ENCODE peak calls at places on chromosomes 2 and 18, in four cellular contexts. Q is dorsolateral prefrontal cortex, B is RWPE1, N is progenitor cell of endocrine pancreas. I is an unnamed sample.
A peak's percentile ranks its signal among the peaks of the same experiment; 100 is the strongest.

GRCh38 chr2:205556841-205557539 is 125.3 kb upstream of the NRP2 start:
- DNase-seq in Q (no peak), B (no peak), N (no peak), I (no peak)

GRCh38 chr2:120476141-120476540 is 130.2 kb downstream of the INHBB start:
- DNase-seq in B (peak; percentile 41), N (no peak), Q (peak; percentile 13), I (no peak)

GRCh38 chr2:64291181-64291580 is 147.0 kb upstream of the PELI1 start:
- DNase-seq in B (peak; percentile 57), N (no peak), Q (no peak), I (no peak)

GRCh38 chr18:28267878-28268625 is 91.1 kb upstream of the CDH2 start:
- DNase-seq in Q (no peak), B (no peak), N (no peak), I (no peak)

GRCh38 chr2:126824663-126825062 is 74.0 kb upstream of the TEX51 start:
- DNase-seq in N (no peak), B (no peak), Q (no peak), I (no peak)

GRCh38 chr18:21000667-21001066 is 110.9 kb downstream of the ROCK1 start:
- DNase-seq in B (no peak), Q (no peak), N (no peak), I (no peak)

GRCh38 chr2:48694143-48694542 is 61.4 kb downstream of the LHCGR start:
- DNase-seq in Q (no peak), N (no peak), B (no peak), I (no peak)

GRCh38 chr2:9328931-9329330 is 94.4 kb downstream of the ITGB1BP1 start:
- DNase-seq in B (no peak), Q (no peak), N (no peak), I (no peak)

GRCh38 chr2:196263181-196263747 is 91.9 kb upstream of the STK17B start:
- DNase-seq in B (no peak), N (no peak), Q (no peak), I (no peak)

GRCh38 chr2:232898592-232899541 is 28.8 kb downstream of the SNORC start:
- DNase-seq in N (no peak), B (no peak), Q (no peak), I (no peak)

GRCh38 chr2:157696036-157696435 is 67.4 kb upstream of the ACVR1C start:
- DNase-seq in Q (no peak), B (no peak), N (no peak), I (no peak)

GRCh38 chr2:138814123-138814883 is 34.1 kb upstream of the NXPH2 start:
- DNase-seq in B (no peak), N (no peak), Q (no peak), I (no peak)
- TF ChIP-seq CTCF in B (no peak), N (no peak), Q (no peak), I (peak; percentile 50)

DNA sequence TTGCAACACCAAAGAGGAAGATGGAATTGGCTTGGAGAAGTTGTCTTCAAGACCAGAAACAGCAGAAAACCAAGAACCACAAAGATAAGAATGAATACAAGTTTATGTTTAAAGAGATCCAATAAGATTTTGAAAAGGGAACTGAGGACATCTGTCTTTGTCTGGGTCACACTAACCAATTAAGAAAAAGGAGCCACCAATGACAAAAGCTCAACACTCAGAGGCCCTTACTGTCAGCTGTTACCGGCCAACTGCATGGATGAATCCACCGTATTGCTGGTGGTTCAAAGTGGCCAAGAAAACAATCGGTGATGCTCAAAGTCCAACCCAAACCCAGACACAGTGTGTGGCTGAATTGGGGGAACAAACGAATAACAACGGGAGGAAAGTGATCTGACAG is 11.2 kb downstream of the GPR55 start:
- DNase-seq in N (no peak), B (no peak), Q (no peak), I (no peak)
- TF ChIP-seq CTCF in N (no peak), B (no peak), Q (no peak), I (no peak)

GRCh38 chr2:88556026-88556425 is 71.2 kb downstream of the EIF2AK3 start:
- DNase-seq in Q (no peak), B (no peak), N (no peak), I (no peak)

GRCh38 chr2:88549616-88550292 is 77.5 kb downstream of the EIF2AK3 start:
- DNase-seq in Q (no peak), B (no peak), N (no peak), I (no peak)

GRCh38 chr2:88557290-88557689 is 70.0 kb downstream of the EIF2AK3 start:
- DNase-seq in Q (no peak), B (no peak), N (no peak), I (no peak)

DNA sequence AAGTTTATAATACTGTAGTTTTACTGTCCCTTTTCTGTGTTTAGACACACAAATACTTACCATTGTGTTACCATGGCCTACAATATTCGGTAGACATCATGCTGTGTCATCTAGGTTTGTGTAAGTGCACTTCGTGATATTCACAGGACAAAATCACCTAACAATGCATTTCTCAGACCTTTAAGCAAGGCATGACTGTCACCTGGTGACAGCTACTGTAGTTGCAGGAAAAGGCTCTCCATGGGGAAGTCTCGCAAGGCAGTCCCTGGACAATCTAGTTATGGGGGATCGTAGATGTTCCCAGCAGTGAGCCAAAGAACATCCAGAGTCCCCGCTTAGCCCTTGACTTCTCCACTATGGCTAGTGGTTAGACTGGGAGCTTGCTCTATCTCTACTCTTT is 73.1 kb downstream of the EIF2AK3 start:
- DNase-seq in B (no peak), Q (no peak), N (no peak), I (peak; percentile 33)
- TF ChIP-seq CTCF in B (no peak), Q (no peak), N (peak; percentile 49), I (no peak)

GRCh38 chr2:133434962-133435668 is 133.1 kb downstream of the NCKAP5 start:
- DNase-seq in N (no peak), Q (no peak), B (peak; percentile 66), I (no peak)
- TF ChIP-seq CTCF in N (no peak), Q (no peak), B (no peak), I (no peak)

DNA sequence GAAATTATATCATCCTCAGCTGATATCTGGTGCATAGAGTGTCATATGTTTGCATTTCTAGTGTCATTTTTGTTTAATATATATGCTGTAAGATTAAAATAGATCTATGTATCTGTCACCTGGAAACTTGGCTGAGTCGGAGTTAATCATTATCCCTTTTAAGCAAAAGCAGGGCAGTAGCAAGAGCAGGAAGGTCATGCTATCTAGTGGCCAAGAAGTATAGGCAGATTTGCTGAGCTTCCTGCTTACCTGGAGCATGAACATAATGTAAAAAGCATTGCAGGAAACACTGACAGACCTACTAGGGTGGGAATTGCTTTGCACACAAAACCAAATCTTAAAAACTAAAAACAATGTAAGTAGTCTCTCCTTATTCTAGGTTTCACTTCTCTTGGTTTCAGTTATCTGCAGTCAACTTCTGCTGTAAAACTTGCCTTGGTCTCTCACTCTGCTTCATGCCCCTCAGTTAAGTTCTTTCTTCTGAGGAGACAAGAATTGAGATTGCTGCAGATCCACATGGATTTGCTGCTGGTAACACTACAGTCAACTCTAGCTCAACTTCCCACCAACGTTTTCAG is 295.3 kb downstream of the CDH7 start:
- DNase-seq in N (no peak), Q (no peak), B (no peak), I (no peak)
- TF ChIP-seq CTCF in N (no peak), Q (no peak), B (no peak), I (no peak)

DNA sequence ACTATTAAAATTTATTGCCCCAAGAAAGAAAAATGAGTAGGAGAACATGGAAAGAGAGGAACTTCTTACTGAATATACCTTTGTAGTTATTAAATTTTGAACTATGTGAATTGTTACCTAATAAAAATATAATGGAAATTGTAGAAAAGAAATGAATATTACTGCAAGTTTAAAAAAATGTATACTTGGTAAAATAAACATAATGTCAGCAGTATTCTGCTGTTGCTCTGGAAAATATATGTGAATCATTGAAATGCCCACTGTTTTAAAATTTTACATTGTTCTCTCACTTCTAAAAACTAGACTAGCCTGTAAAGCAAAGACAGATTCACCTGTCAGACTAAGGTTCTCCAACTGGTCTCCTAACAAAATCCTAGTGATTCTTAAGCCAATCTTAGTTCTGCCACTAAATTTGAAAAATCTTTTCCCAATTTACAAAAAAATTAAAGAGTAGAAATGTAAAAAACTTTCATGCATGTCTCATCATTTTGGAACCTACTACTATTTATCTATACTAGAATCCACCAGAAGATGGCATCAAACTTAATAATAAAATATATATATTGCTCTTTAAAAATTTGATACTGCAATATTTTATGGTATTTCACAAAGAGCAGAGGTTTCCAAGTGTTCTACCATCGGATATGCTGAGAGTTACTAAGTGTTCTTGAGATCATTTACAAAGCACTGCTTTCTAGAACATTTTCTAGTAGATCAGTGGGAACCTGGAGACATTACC is 22.3 kb upstream of the TMEM237 start:
- DNase-seq in N (no peak), Q (no peak), B (no peak), I (no peak)
- TF ChIP-seq CTCF in N (no peak), Q (no peak), B (peak; percentile 47), I (no peak)

DNA sequence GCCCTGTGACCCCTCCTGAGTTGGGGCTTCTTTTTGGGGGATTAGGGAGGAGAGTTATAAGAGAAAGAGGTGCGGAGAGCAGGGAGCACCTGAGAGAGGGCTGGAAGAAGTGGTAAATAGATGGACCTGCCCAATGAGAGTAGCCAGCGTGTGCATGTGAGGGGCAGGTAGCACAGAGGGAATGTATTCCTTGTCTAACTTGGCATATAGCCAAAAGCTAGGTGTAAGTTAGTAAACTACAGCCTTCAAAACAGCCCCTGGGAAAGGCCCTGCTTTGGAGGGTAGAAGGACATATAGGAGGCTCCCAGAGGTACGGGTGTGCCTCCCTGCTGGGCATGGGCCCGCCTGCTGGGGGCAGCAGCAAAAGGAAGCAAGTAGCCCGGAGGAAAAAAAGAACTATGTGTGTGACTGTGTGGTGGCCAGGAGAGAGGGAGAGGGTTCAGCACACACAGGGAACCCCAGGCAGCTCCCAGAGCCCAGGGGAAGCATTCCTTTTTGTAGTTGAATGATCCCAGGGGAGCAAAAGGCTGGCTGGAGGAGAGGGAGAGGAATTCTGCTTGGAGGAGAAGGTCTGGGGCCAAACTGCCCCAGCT is 48.0 kb downstream of the TCF7L1 start:
- DNase-seq in Q (no peak), B (no peak), N (no peak), I (peak; percentile 45)
- TF ChIP-seq CTCF in Q (no peak), B (no peak), N (peak; percentile 36), I (no peak)

GRCh38 chr2:225649274-225649673 is 249.8 kb downstream of the NYAP2 start:
- DNase-seq in Q (no peak), B (no peak), N (no peak), I (no peak)
- TF ChIP-seq CTCF in Q (no peak), B (no peak), N (no peak), I (no peak)